ENCODE peak calls at places on chromosomes 5 and 9, in ten cellular contexts. I is AG04449; J is SIG-M5; G is vagina; L is HEK293T; E is stimulated activated CD4-positive, alpha-beta T cell treated with anti-CD3 and anti-CD28 coated beads, TNF-alpha, amount 100 ng/mL, for 48 hours; K is T-helper 2 cell; Z is NCI-H748 treated with DMSO at 0.1 percent for 48 hours; N is ovary; T is NCI-H1694. S is an unnamed sample.

GRCh38 chr9:35195683-35196082 is 33.9 kb downstream of the UNC13B start:
- DNase-seq in I (no peak), J (no peak), G (no peak), L (no peak), E (no peak), K (no peak), Z (no peak), N (no peak), T (no peak), S (no peak)

GRCh38 chr5:132714456-132715307 is 22.7 kb downstream of the KIF3A start:
- DNase-seq in I (no peak), J (no peak), G (no peak), L (no peak), E (no peak), K (no peak), Z (no peak), N (no peak), T (no peak), S (no peak)

GRCh38 chr9:114742947-114743346 is 61.0 kb upstream of the TEX48 start:
- DNase-seq in I (no peak), J (no peak), G (no peak), L (no peak), E (no peak), K (no peak), Z (no peak), N (no peak), T (no peak), S (no peak)

GRCh38 chr9:114224247-114224610 is 68.9 kb downstream of the COL27A1 start:
- DNase-seq in I (no peak), J (no peak), G (no peak), L (no peak), E (no peak), K (no peak), Z (peak), N (no peak), T (no peak), S (no peak)

GRCh38 chr9:114908104-114908621 is 22.2 kb downstream of the TNFSF8 start:
- DNase-seq in I (peak), J (no peak), G (no peak), L (no peak), E (no peak), K (no peak), Z (peak), N (no peak), T (no peak), S (no peak)

GRCh38 chr5:10832987-10833386 is 72.0 kb upstream of the DAP start:
- DNase-seq in I (no peak), J (no peak), G (no peak), L (no peak), E (no peak), K (no peak), Z (no peak), N (no peak), T (no peak), S (no peak)

GRCh38 chr5:179065703-179066102 is 5.5 kb downstream of the ZNF354C start:
- DNase-seq in I (no peak), J (no peak), G (no peak), L (no peak), E (no peak), K (no peak), Z (no peak), N (no peak), T (no peak), S (no peak)

GRCh38 chr5:80037366-80037765 is 2.2 kb downstream of the THBS4 start:
- DNase-seq in I (no peak), J (no peak), G (no peak), L (no peak), E (no peak), K (no peak), Z (no peak), N (no peak), T (no peak), S (no peak)

GRCh38 chr9:23587433-23587832 is 238.6 kb downstream of the ELAVL2 start:
- DNase-seq in I (no peak), J (no peak), G (no peak), L (no peak), E (no peak), K (no peak), Z (no peak), N (peak), T (no peak), S (no peak)

GRCh38 chr5:178312900-178313299 is 80.3 kb upstream of the PHYKPL start:
- DNase-seq in I (no peak), J (peak), G (no peak), L (no peak), E (no peak), K (no peak), Z (no peak), N (no peak), T (no peak), S (peak)

GRCh38 chr9:125878241-125878640 is 131.1 kb downstream of the PBX3 start:
- DNase-seq in I (no peak), J (no peak), G (no peak), L (no peak), E (no peak), K (no peak), Z (peak), N (no peak), T (no peak), S (no peak)

GRCh38 chr5:113058706-113059226 is 82.2 kb downstream of the DCP2 start:
- DNase-seq in I (no peak), J (no peak), G (no peak), L (no peak), E (no peak), K (no peak), Z (no peak), N (no peak), T (no peak), S (no peak)

S was measured in HL-60.